ENCODE peak calls at places on chromosomes 13 and 19, in five cellular contexts. C, T, D, I and G are unnamed samples. For H3K4me1, the result is how much of the 10 kb centered on the place peaks cover.

GRCh38 chr13:57264965-57265364 is 98.0 kb downstream of the PRR20E start:
- DNase-seq in I (no peak), D (no peak), T (no peak), C (no peak), G (no peak)

GRCh38 chr19:43439183-43440063 is 24.7 kb downstream of the TEX101 start:
- DNase-seq in D (peak), T (no peak), C (no peak), I (peak), G (peak)

GRCh38 chr13:71144883-71145282 is 722.1 kb downstream of the DACH1 start:
- DNase-seq in C (no peak), T (no peak), D (no peak), I (no peak), G (no peak)

GRCh38 chr13:24606486-24607170 is 73.6 kb upstream of the ATP12A start:
- DNase-seq in I (no peak), C (no peak), T (no peak), D (no peak), G (no peak)

GRCh38 chr13:99302637-99303505 is 4.3 kb downstream of the GPR183 start:
- DNase-seq in D (no peak), T (no peak), I (no peak), C (no peak), G (no peak)

GRCh38 chr13:80830431-80830830 is 489.5 kb upstream of the SPRY2 start:
- DNase-seq in T (no peak), C (no peak), I (no peak), D (no peak), G (no peak)

GRCh38 chr19:44603201-44603945 is 10.0 kb upstream of the IGSF23 start:
- DNase-seq in D (no peak), T (no peak), I (no peak), C (no peak), G (no peak)

GRCh38 chr13:93450226-93450625 is 223.6 kb downstream of the GPC6 start:
- DNase-seq in T (no peak), I (no peak), C (no peak), D (no peak), G (no peak)

GRCh38 chr19:55464669-55465068 is at the start of gene C19orf85:
- DNase-seq in T (no peak), I (no peak), C (no peak), D (no peak), G (no peak)

GRCh38 chr19:33395561-33396550 is 22.3 kb downstream of the CEBPG start:
- DNase-seq in T (no peak), C (no peak), D (no peak), I (no peak), G (no peak)

GRCh38 chr19:16117594-16118033 is 5.9 kb downstream of the RAB8A start:
- DNase-seq in C (no peak), T (no peak), I (no peak), D (no peak), G (no peak)

GRCh38 chr13:44128522-44128921 is 245.1 kb upstream of the SERP2 start:
- DNase-seq in C (no peak), T (no peak), D (no peak), I (no peak), G (no peak)

GRCh38 chr19:10338940-10339339 is 484 bp downstream of the ICAM3 start:
- DNase-seq in T (no peak), I (no peak), D (no peak), C (no peak), G (no peak)

GRCh38 chr19:2015611-2015950 is at the start of gene BTBD2:
- DNase-seq in T (no peak), D (peak), I (peak), C (peak), G (no peak)

GRCh38 chr19:10142701-10143375 is 23.1 kb upstream of the EIF3G start:
- DNase-seq in T (no peak), C (no peak), D (no peak), I (no peak), G (peak)

GRCh38 chr13:33728271-33729037 is 89.5 kb upstream of the RFC3 start:
- DNase-seq in T (no peak), C (no peak), D (no peak), I (no peak), G (no peak)

GRCh38 chr13:114315074-114315785 is 927 bp downstream of the CHAMP1 start:
- DNase-seq in D (peak), I (no peak), T (no peak), C (peak), G (no peak)

GRCh38 chr19:55165952-55166529 is 372 bp downstream of the DNAAF3 start:
- DNase-seq in D (peak), I (peak), C (peak), T (no peak), G (peak)

GRCh38 chr13:47114030-47114429 is 217.2 kb upstream of the HTR2A start:
- DNase-seq in T (no peak), I (no peak), D (no peak), C (no peak), G (no peak)

GRCh38 chr19:754530-754929 is 3.6 kb downstream of the MISP start:
- DNase-seq in I (no peak), D (no peak), T (no peak), C (peak), G (no peak)

GRCh38 chr19:58558623-58559274 is 338 bp upstream of the UBE2M start:
- DNase-seq in I (peak), C (peak), D (peak), T (peak), G (peak)

GRCh38 chr19:9597027-9597426 is 12.7 kb upstream of the ZNF121 start:
- DNase-seq in I (peak), C (no peak), D (no peak), T (no peak), G (no peak)

GRCh38 chr13:41916173-41916954 is 44.5 kb downstream of the VWA8 start:
- DNase-seq in C (no peak), D (no peak), T (no peak), I (no peak), G (no peak)

GRCh38 chr13:41919031-41919740 is 41.7 kb downstream of the VWA8 start:
- DNase-seq in D (no peak), T (no peak), I (no peak), C (no peak), G (no peak)

GRCh38 chr13:41915096-41915495 is 45.8 kb downstream of the VWA8 start:
- DNase-seq in C (no peak), T (no peak), I (no peak), D (no peak), G (no peak)

GRCh38 chr13:41917641-41918040 is 43.3 kb downstream of the VWA8 start:
- DNase-seq in C (no peak), T (no peak), I (no peak), D (no peak), G (no peak)

GRCh38 chr13:41914552-41914951 is 46.4 kb downstream of the VWA8 start:
- DNase-seq in C (no peak), T (no peak), D (no peak), I (no peak), G (no peak)
- H3K4me1 ChIP-seq in C (under half), T (under half), D (under half), I (under half), G (under half)

GRCh38 chr19:17394891-17395415 is 957 bp upstream of the CCDC194 start:
- DNase-seq in D (peak), C (peak), T (no peak), I (peak), G (no peak)
- H3K4me1 ChIP-seq in D (under half), C (under half), T (under half), I (under half), G (under half)

GRCh38 chr13:26987614-26988013 is 184.0 kb downstream of the USP12 start:
- DNase-seq in D (no peak), I (no peak), T (no peak), C (no peak), G (no peak)
- H3K4me1 ChIP-seq in D (under half), I (under half), T (under half), C (under half), G (under half)

DNA sequence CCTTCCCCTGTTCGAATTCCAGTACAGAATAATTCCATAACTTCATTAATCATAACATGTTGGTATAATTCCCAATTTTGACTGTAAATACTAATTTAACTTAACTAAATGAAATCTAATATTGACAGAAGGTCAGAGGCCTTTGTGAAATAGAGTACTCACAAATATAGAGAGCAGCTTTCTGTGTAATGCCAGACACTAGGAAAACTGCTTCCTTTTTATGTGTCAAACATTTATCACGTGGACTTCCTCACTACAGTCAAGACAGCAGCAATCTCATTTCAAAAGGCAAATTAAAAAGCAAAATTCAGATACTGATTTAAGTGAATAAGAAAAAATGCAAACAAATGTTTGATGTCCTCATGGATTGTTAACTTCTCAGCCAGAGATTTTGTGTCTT is 13.1 kb downstream of the ITM2B start:
- DNase-seq in C (no peak), I (no peak), T (no peak), D (no peak), G (no peak)
- H3K4me1 ChIP-seq in C (under half), I (under half), T (under half), D (under half), G (half or more)

GRCh38 chr19:38841180-38841766 is 8.5 kb downstream of the HNRNPL start:
- DNase-seq in I (no peak), D (no peak), T (no peak), C (no peak), G (no peak)
- H3K4me1 ChIP-seq in I (under half), D (under half), T (under half), C (under half), G (half or more)